ENCODE peak calls at places on chromosomes 13 and 19, in seven cellular contexts. D is ovary; H is endothelial cell; I is NCI-H2081; P is hepatic stellate cell; V is OCI-LY7; Z is activated CD4-positive, alpha-beta T cell treated with anti-CD3 and anti-CD28 coated beads, Interleukin-2, amount 10 ng/mL, durations not matched to agents 7 days and 5 days. Q is an unnamed sample.

GRCh38 chr19:17370026-17370587 is 7.0 kb downstream of the PLVAP start:
- DNase-seq in D (no peak), H (no peak), I (no peak), P (no peak), V (peak), Z (no peak), Q (no peak)

GRCh38 chr13:48531416-48532145 is 1.3 kb downstream of the RCBTB2 start:
- DNase-seq in D (no peak), H (no peak), I (peak), P (no peak), V (peak), Z (peak), Q (no peak)

GRCh38 chr19:1064661-1065605 is 2.0 kb upstream of the ARHGAP45 start:
- DNase-seq in D (peak), H (peak), I (no peak), P (peak), V (peak), Z (peak), Q (no peak)

GRCh38 chr13:22929391-22930126 is 251.2 kb upstream of the SGCG start:
- DNase-seq in D (no peak), H (no peak), I (no peak), P (no peak), V (no peak), Z (no peak), Q (no peak)

GRCh38 chr13:30818323-30818960 is 83.1 kb downstream of the ALOX5AP start:
- DNase-seq in D (no peak), H (no peak), I (no peak), P (peak), V (no peak), Z (no peak), Q (no peak)

GRCh38 chr19:52722062-52723005 is 12.5 kb downstream of the ZNF611 start:
- DNase-seq in D (no peak), H (no peak), I (no peak), P (peak), V (no peak), Z (no peak), Q (no peak)

GRCh38 chr19:10136936-10137335 is 17.2 kb upstream of the EIF3G start:
- DNase-seq in D (no peak), H (no peak), I (no peak), P (no peak), V (no peak), Z (no peak), Q (no peak)

GRCh38 chr19:46482645-46483044 is 11.3 kb upstream of the PNMA8A start:
- DNase-seq in D (no peak), H (no peak), I (no peak), P (no peak), V (no peak), Z (no peak), Q (no peak)

GRCh38 chr13:93847162-93847561 is 620.6 kb downstream of the GPC6 start:
- DNase-seq in D (no peak), H (no peak), I (no peak), P (peak), V (no peak), Z (no peak), Q (no peak)

GRCh38 chr19:39506944-39507714 is 7.8 kb upstream of the SELENOV start:
- DNase-seq in D (peak), H (peak), I (peak), P (peak), V (peak), Z (peak), Q (peak)

GRCh38 chr19:45090034-45090433 is 2.9 kb upstream of the PPP1R37 start:
- DNase-seq in D (peak), H (no peak), I (no peak), P (no peak), V (no peak), Z (no peak), Q (no peak)

Q was measured in NCI-H774.